ENCODE peak calls at places on chromosome 20, in six cellular contexts. V is GM23248; T is CD8-positive, alpha-beta memory T cell; N is left lung; O is fibroblast of lung; C is ovary. P is an unnamed sample. For H3K4me1, the result is how much of the 10 kb centered on the place peaks cover.

GRCh38 chr20:46811328-46812084 is 83.1 kb upstream of the EYA2 start:
- DNase-seq in V (no peak), T (no peak), N (no peak), O (no peak), C (no peak), P (no peak)

GRCh38 chr20:31721408-31722332 is 998 bp downstream of the BCL2L1 start:
- DNase-seq in V (no peak), T (peak), N (peak), O (no peak), C (peak), P (peak)

GRCh38 chr20:46666818-46667515 is 15.7 kb upstream of the SLC13A3 start:
- DNase-seq in V (no peak), T (no peak), N (no peak), O (no peak), C (no peak), P (peak)

GRCh38 chr20:14992071-14992654 is 654.8 kb upstream of the FLRT3 start:
- DNase-seq in V (peak), T (no peak), N (no peak), O (peak), C (no peak), P (no peak)

GRCh38 chr20:2402271-2402980 is 21.7 kb downstream of the TGM6 start:
- DNase-seq in V (peak), T (no peak), N (no peak), O (peak), C (no peak), P (no peak)

GRCh38 chr20:38836991-38837390 is 31.5 kb downstream of the PPP1R16B start:
- DNase-seq in V (no peak), T (no peak), N (no peak), O (no peak), C (no peak), P (no peak)

GRCh38 chr20:37980383-37980782 is 52.9 kb downstream of the TTI1 start:
- DNase-seq in V (no peak), T (no peak), N (no peak), O (no peak), C (no peak), P (no peak)

GRCh38 chr20:2946988-2947961 is 74.0 kb downstream of the PTPRA start:
- DNase-seq in V (no peak), T (no peak), N (no peak), O (peak), C (no peak), P (peak)

GRCh38 chr20:36491901-36492617 is 49.3 kb upstream of the MYL9 start:
- DNase-seq in V (peak), T (peak), N (no peak), O (no peak), C (no peak), P (no peak)

GRCh38 chr20:42901689-42902518 is 287.8 kb downstream of the PTPRT start:
- DNase-seq in V (no peak), T (no peak), N (no peak), O (no peak), C (no peak), P (peak)

GRCh38 chr20:25227317-25227831 is 20.5 kb upstream of the PYGB start:
- DNase-seq in V (peak), T (no peak), N (no peak), O (peak), C (no peak), P (no peak)

GRCh38 chr20:39877792-39878191 is 811.2 kb downstream of the MAFB start:
- DNase-seq in V (no peak), T (no peak), N (no peak), O (no peak), C (no peak), P (no peak)

GRCh38 chr20:16518068-16518783 is 55.0 kb downstream of the KIF16B start:
- DNase-seq in V (peak), T (no peak), N (no peak), O (peak), C (no peak), P (no peak)

GRCh38 chr20:3674447-3674846 is 7.4 kb downstream of the ADAM33 start:
- DNase-seq in V (no peak), T (no peak), N (no peak), O (no peak), C (no peak), P (no peak)

GRCh38 chr20:36454664-36455427 is 86.5 kb upstream of the MYL9 start:
- DNase-seq in V (peak), T (no peak), N (peak), O (no peak), C (no peak), P (peak)

GRCh38 chr20:19813839-19814238 is 55.8 kb downstream of the RIN2 start:
- DNase-seq in V (peak), T (no peak), N (no peak), O (peak), C (no peak), P (no peak)

GRCh38 chr20:48770700-48771099 is 57.1 kb downstream of the PREX1 start:
- DNase-seq in V (peak), T (no peak), N (no peak), O (no peak), C (no peak), P (no peak)
- H3K4me1 ChIP-seq in V (under half), T (half or more), N (half or more), O (under half), C (under half), P (under half)

DNA sequence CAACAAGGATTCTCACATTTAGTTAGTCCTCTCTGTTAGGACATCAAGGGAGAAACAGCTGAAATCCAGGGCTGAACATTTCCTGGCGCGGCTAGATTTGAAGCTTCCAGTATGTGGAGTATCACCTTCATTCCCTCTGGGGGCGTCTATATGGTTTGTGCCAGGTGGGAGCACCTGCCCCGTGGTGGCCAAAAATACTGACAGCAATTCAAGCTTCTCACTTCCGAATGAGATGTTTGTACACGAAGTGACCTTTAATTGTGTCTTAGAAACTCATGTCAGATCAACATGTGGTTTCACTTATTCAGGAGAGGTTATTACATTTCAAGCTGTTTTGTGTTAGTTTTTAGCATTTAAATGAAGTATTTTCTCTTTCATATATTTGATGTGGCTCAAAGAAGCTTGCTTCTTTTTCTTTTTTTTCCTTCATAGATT is 67.3 kb upstream of the ZNF217 start:
- DNase-seq in V (peak), T (no peak), N (no peak), O (peak), C (peak), P (no peak)
- H3K4me3 ChIP-seq in V (peak), T (peak), N (no peak), O (no peak), C (no peak), P (no peak)

GRCh38 chr20:57393321-57394086 is 2.3 kb downstream of the RBM38 start:
- DNase-seq in V (no peak), T (no peak), N (no peak), O (no peak), C (peak), P (no peak)
- H3K4me1 ChIP-seq in V (under half), T (half or more), N (half or more), O (under half), C (under half), P (under half)

GRCh38 chr20:59027746-59028320 is 4.3 kb downstream of the ATP5F1E start:
- DNase-seq in V (peak), T (no peak), N (no peak), O (peak), C (no peak), P (no peak)
- H3K4me3 ChIP-seq in V (peak), T (no peak), N (no peak), O (no peak), C (no peak), P (no peak)

DNA sequence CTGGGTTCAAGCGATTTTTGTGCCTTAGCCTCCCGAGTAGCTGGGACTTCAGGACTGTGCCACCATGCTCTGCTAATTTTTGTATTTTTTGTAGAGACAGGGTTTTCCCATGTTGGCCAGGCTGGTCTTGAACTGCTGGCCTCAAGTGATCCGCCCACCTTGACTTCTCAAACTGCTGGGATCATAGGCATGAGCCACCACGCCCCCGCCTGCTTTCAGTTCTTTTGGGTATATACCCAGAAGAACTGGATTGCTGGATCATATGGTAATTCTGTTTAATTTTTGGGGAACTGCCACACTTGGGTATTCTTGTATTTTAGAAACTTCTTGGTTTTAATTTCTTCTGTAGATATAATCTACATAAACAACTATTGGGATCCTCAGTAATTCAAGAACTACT is 17.0 kb downstream of the CDS2 start:
- DNase-seq in V (no peak), T (no peak), N (no peak), O (no peak), C (no peak), P (no peak)
- H3K4me1 ChIP-seq in V (under half), T (under half), N (half or more), O (under half), C (under half), P (under half)

GRCh38 chr20:17614812-17615644 is 45.2 kb downstream of the DSTN start:
- DNase-seq in V (no peak), T (no peak), N (no peak), O (no peak), C (peak), P (peak)
- H3K4me3 ChIP-seq in V (no peak), T (no peak), N (no peak), O (no peak), C (no peak), P (no peak)

DNA sequence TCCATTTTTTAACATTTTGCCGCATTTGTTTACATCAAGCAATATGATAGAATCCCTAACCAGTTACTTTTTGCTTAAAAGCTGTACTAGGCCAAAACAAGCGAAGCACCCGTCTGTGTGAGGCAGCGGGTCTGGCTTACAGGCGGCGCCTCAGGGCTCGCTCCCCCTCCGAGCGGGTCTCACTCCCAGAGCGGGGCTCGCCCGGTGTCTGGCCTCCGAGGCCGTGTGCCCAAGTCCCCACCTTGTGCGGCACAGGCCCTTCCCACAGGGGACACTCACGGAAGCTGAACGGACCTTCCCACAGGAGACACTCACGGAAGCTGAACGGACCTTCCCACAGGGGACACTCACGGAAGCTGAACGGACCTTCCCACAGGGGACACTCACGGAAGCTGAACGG is 23.4 kb downstream of the ZBTB46 start:
- DNase-seq in V (no peak), T (no peak), N (no peak), O (no peak), C (no peak), P (no peak)
- H3K4me1 ChIP-seq in V (under half), T (under half), N (under half), O (under half), C (under half), P (under half)

GRCh38 chr20:845226-845868 is 11.8 kb downstream of the FAM110A start:
- DNase-seq in V (no peak), T (no peak), N (no peak), O (no peak), C (no peak), P (no peak)
- H3K4me3 ChIP-seq in V (no peak), T (peak), N (no peak), O (no peak), C (no peak), P (no peak)

GRCh38 chr20:49593441-49594142 is 25.7 kb upstream of the PTGIS start:
- DNase-seq in V (peak), T (no peak), N (no peak), O (no peak), C (no peak), P (no peak)

GRCh38 chr20:49589747-49590146 is 21.8 kb upstream of the PTGIS start:
- DNase-seq in V (no peak), T (no peak), N (no peak), O (no peak), C (no peak), P (no peak)

GRCh38 chr20:49592120-49592519 is 24.2 kb upstream of the PTGIS start:
- DNase-seq in V (no peak), T (no peak), N (no peak), O (no peak), C (no peak), P (no peak)

GRCh38 chr20:49591217-49591865 is 23.4 kb upstream of the PTGIS start:
- DNase-seq in V (peak), T (no peak), N (no peak), O (no peak), C (no peak), P (peak)

DNA sequence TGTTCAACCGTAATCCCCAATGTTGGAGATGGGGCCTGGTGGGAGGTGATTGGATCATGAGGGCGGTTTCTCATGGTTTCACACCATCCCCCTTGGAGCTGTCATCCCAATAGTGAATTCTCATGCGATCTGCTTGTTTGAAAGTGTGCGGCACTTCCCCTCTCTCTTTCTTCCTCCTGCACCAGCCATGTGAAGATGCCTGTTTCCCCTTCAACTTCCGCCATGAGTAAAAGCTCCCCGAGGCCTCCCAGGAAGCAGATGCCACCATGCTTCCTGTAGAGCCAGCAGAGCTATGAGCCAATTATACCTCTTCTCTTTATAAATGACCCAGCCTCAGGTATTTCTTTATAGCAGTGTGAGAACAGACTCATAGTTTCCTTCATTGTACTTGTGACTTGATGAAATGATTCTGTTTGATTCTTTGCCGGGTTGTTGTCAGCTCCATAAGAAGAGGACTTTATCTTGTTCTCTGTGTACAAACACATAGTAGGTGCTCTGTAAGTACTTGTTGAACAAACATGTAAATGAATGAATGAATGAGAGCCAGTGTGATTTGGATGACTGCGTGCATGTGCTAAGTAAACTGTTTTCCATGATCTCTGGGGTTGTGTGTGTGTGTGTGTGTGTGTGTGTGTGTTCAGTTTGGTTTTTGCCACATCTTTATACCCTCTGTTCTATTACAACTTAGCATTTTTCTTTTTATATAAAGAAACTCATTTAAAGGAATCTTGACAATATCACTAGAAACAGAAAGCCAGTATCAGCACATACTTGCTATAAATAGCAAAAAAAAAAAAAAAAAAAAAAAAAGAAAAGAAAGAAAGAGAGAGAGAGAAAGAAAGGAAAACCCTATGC is 22.5 kb upstream of the PTGIS start:
- DNase-seq in V (no peak), T (no peak), N (no peak), O (no peak), C (no peak), P (no peak)
- H3K4me1 ChIP-seq in V (half or more), T (under half), N (under half), O (under half), C (under half), P (under half)

P was measured in right lobe of liver.